ENCODE peak calls at places on chromosome 3, in seven cellular contexts. X is foreskin fibroblast; U is activated naive CD8-positive, alpha-beta T cell treated with anti-CD3 and anti-CD28 coated beads, Interleukin-2, amount 50 U/mL, for 24 hours; K is GM20000; H is NCI-H2081; A is hippocampal formation; I is posterior vena cava. E is an unnamed sample.

GRCh38 chr3:171001957-171002694 is 24.4 kb downstream of the SLC2A2 start:
- DNase-seq in U (no peak), X (peak), I (no peak), A (peak), H (no peak), K (no peak), E (no peak)

GRCh38 chr3:98691897-98692296 is 71.2 kb upstream of the ST3GAL6 start:
- DNase-seq in H (no peak), K (no peak), U (no peak), X (no peak), I (no peak), A (no peak), E (no peak)

GRCh38 chr3:1196997-1197396 is 104.2 kb downstream of the CNTN6 start:
- DNase-seq in A (no peak), I (no peak), H (peak), K (no peak), X (no peak), U (no peak), E (no peak)

GRCh38 chr3:99645277-99646106 is 7.1 kb downstream of the COL8A1 start:
- DNase-seq in I (no peak), H (no peak), A (no peak), X (no peak), U (no peak), K (peak), E (no peak)

GRCh38 chr3:56997675-56998074 is 62.8 kb upstream of the SPATA12 start:
- DNase-seq in A (no peak), U (no peak), K (no peak), H (no peak), I (no peak), X (peak), E (no peak)

GRCh38 chr3:58560771-58561311 is 16.4 kb downstream of the FAM107A start:
- DNase-seq in A (no peak), K (no peak), U (no peak), I (peak), X (peak), H (no peak), E (no peak)

GRCh38 chr3:68972358-68972979 is 40.1 kb upstream of the TAFA4 start:
- DNase-seq in H (peak), U (peak), K (peak), A (peak), X (peak), I (no peak), E (peak)

GRCh38 chr3:169044341-169045113 is 619.0 kb downstream of the MECOM start:
- DNase-seq in K (no peak), A (no peak), H (no peak), I (no peak), X (peak), U (no peak), E (no peak)

GRCh38 chr3:153961498-153961897 is 159.7 kb upstream of the ARHGEF26 start:
- DNase-seq in I (no peak), U (no peak), K (no peak), A (no peak), X (no peak), H (peak), E (no peak)

GRCh38 chr3:44128057-44128775 is 113.5 kb upstream of the TOPAZ1 start:
- DNase-seq in U (no peak), K (no peak), I (no peak), X (no peak), H (no peak), A (peak), E (no peak)

GRCh38 chr3:146100825-146101444 is 60.0 kb downstream of the PLOD2 start:
- DNase-seq in X (no peak), U (no peak), H (no peak), I (no peak), A (no peak), K (no peak), E (no peak)

GRCh38 chr3:140399853-140400252 is 278.0 kb upstream of the TRIM42 start:
- DNase-seq in A (no peak), U (no peak), X (no peak), K (no peak), I (no peak), H (no peak), E (no peak)

GRCh38 chr3:171829841-171830559 is 13.1 kb upstream of the TMEM212 start:
- DNase-seq in K (peak), U (no peak), H (peak), X (peak), A (peak), I (peak), E (no peak)

GRCh38 chr3:30616347-30617027 is 10.1 kb downstream of the TGFBR2 start:
- DNase-seq in H (no peak), A (no peak), K (no peak), I (no peak), U (no peak), X (no peak), E (no peak)

GRCh38 chr3:57791245-57791644 is 35.1 kb downstream of the SLMAP start:
- DNase-seq in U (no peak), H (no peak), A (no peak), X (no peak), K (no peak), I (no peak), E (no peak)

GRCh38 chr3:135992072-135992471 is 26.5 kb downstream of the PPP2R3A start:
- DNase-seq in I (no peak), K (no peak), X (peak), H (no peak), A (no peak), U (no peak), E (no peak)

GRCh38 chr3:172298247-172298646 is 150.0 kb downstream of the GHSR start:
- DNase-seq in K (no peak), I (no peak), X (no peak), H (no peak), A (no peak), U (no peak), E (no peak)

GRCh38 chr3:172892158-172892557 is 141.6 kb downstream of the ECT2 start:
- DNase-seq in X (peak), H (no peak), U (no peak), A (no peak), K (no peak), I (no peak), E (no peak)

GRCh38 chr3:127675651-127676391 is 3.1 kb downstream of the ABTB1 start:
- DNase-seq in X (no peak), I (peak), H (no peak), K (no peak), U (no peak), A (no peak), E (no peak)

GRCh38 chr3:158559504-158559903 is 11.5 kb upstream of the MLF1 start:
- DNase-seq in H (no peak), A (no peak), X (no peak), U (no peak), I (no peak), K (no peak), E (no peak)

GRCh38 chr3:154275965-154276364 is 48.3 kb downstream of the DHX36 start:
- DNase-seq in I (no peak), K (no peak), A (no peak), X (no peak), U (no peak), H (peak), E (no peak)

GRCh38 chr3:66499881-66500574 is 794 bp downstream of the LRIG1 start:
- DNase-seq in X (no peak), H (no peak), U (peak), K (peak), I (peak), A (no peak), E (no peak)

GRCh38 chr3:149589332-149589731 is 68.5 kb downstream of the WWTR1 start:
- DNase-seq in H (peak), X (peak), U (no peak), A (no peak), K (no peak), I (no peak), E (no peak)

GRCh38 chr3:131031660-131032059 is 5.0 kb downstream of the NEK11 start:
- DNase-seq in X (peak), K (no peak), H (no peak), U (no peak), I (no peak), A (no peak), E (no peak)

GRCh38 chr3:37262816-37263393 is 88.5 kb upstream of the LRRFIP2 start:
- DNase-seq in K (no peak), X (no peak), A (no peak), H (no peak), U (no peak), I (no peak), E (no peak)

GRCh38 chr3:129001817-129002572 is 891 bp downstream of the EFCC1 start:
- DNase-seq in H (peak), A (no peak), X (no peak), K (peak), I (peak), U (peak), E (no peak)

GRCh38 chr3:38141952-38142273 is 3.5 kb downstream of the MYD88 start:
- DNase-seq in U (no peak), K (no peak), I (no peak), X (no peak), A (no peak), H (no peak), E (no peak)

GRCh38 chr3:78707616-78708015 is 1060.2 kb downstream of the ROBO1 start:
- DNase-seq in H (peak), I (no peak), A (no peak), K (no peak), X (no peak), U (no peak), E (no peak)

GRCh38 chr3:175749981-175750380 is 890.8 kb downstream of the NAALADL2 start:
- DNase-seq in H (no peak), U (no peak), X (no peak), I (no peak), A (no peak), K (no peak), E (no peak)

GRCh38 chr3:33231755-33232465 is 13.3 kb upstream of the SUSD5 start:
- DNase-seq in U (no peak), I (no peak), H (no peak), X (no peak), K (no peak), A (no peak), E (no peak)